ENCODE peak calls at places on chromosomes 3 and 15, in five cellular contexts. A is breast epithelium, I is IMR-90, M is tibial artery, K is aorta. V is an unnamed sample.

GRCh38 chr3:66196633-66197032 is 24.2 kb upstream of the SLC25A26 start:
- DNase-seq in K (no peak), A (no peak), I (peak; percentile 10), M (no peak), V (no peak)

GRCh38 chr3:182793663-182794454 is 555 bp downstream of the ATP11B start:
- DNase-seq in M (peak; percentile 22), A (no peak), I (peak; percentile 37), K (peak; percentile 84), V (peak; percentile 19)

GRCh38 chr15:54917312-54917711 is 279.4 kb downstream of the RSL24D1 start:
- DNase-seq in I (no peak), A (no peak), M (no peak), K (no peak), V (no peak)

GRCh38 chr3:126129408-126129891 is 45.5 kb upstream of the SLC41A3 start:
- DNase-seq in K (peak; percentile 75), I (peak; percentile 9), A (peak; percentile 73), M (peak; percentile 26), V (peak; percentile 8)

GRCh38 chr3:14550181-14550580 is 10.0 kb upstream of the GRIP2 start:
- DNase-seq in K (peak; percentile 37), A (no peak), M (no peak), I (no peak), V (no peak)

GRCh38 chr3:187136347-187136746 is 2.9 kb downstream of the RPL39L start:
- DNase-seq in M (no peak), K (no peak), I (no peak), A (no peak), V (no peak)

GRCh38 chr15:66131831-66132230 is 121.7 kb downstream of the MEGF11 start:
- DNase-seq in M (no peak), A (no peak), K (no peak), I (no peak), V (no peak)

GRCh38 chr3:30141178-30141581 is 465.2 kb upstream of the TGFBR2 start:
- DNase-seq in M (no peak), I (no peak), A (no peak), K (no peak), V (no peak)

GRCh38 chr15:58632789-58633188 is 116.7 kb downstream of the ADAM10 start:
- DNase-seq in A (no peak), K (no peak), M (no peak), I (peak; percentile 46), V (no peak)

GRCh38 chr3:12722205-12722604 is 36.9 kb downstream of the TMEM40 start:
- DNase-seq in K (no peak), A (no peak), M (no peak), I (no peak), V (no peak)

GRCh38 chr15:37034835-37035234 is 65.5 kb downstream of the MEIS2 start:
- DNase-seq in M (no peak), I (no peak), K (no peak), A (no peak), V (no peak)

GRCh38 chr15:31811641-31812040 is 218.7 kb upstream of the CHRNA7 start:
- DNase-seq in K (no peak), I (no peak), A (no peak), M (no peak), V (no peak)

GRCh38 chr3:17258823-17259436 is 374.2 kb downstream of the PLCL2 start:
- DNase-seq in K (no peak), M (no peak), I (peak; percentile 39), A (no peak), V (no peak)

GRCh38 chr3:127666684-127667083 is 6.1 kb upstream of the ABTB1 start:
- DNase-seq in K (peak; percentile 41), A (no peak), I (no peak), M (no peak), V (no peak)

GRCh38 chr3:155495387-155495786 is 201.9 kb upstream of the STRIT1 start:
- DNase-seq in K (no peak), M (no peak), I (peak; percentile 0), A (no peak), V (no peak)

GRCh38 chr3:98982336-98982735 is 80.8 kb upstream of the DCBLD2 start:
- DNase-seq in K (no peak), M (no peak), I (peak; percentile 36), A (no peak), V (no peak)

GRCh38 chr3:56467108-56467507 is 1.2 kb downstream of the ERC2 start:
- DNase-seq in I (peak; percentile 43), A (peak; percentile 76), M (no peak), K (no peak), V (no peak)

GRCh38 chr3:101077361-101078011 is 84.3 kb upstream of the ABI3BP start:
- DNase-seq in I (peak; percentile 58), A (no peak), K (no peak), M (no peak), V (no peak)

GRCh38 chr3:160486459-160486869 is 36.9 kb upstream of the TRIM59 start:
- DNase-seq in K (no peak), A (no peak), I (peak; percentile 71), M (no peak), V (no peak)

GRCh38 chr15:99464137-99464536 is 101.6 kb upstream of the MEF2A start:
- DNase-seq in I (no peak), M (no peak), A (no peak), K (no peak), V (no peak)
- H3K9me3 ChIP-seq in I (no peaks in the 10 kb centered on the region), M (no peaks in the 10 kb centered on the region), A (peaks cover 8% of the 10 kb centered on the region), K (no peaks in the 10 kb centered on the region), V (no peaks in the 10 kb centered on the region)

GRCh38 chr3:123521179-123521969 is 63.5 kb downstream of the HACD2 start:
- DNase-seq in K (no peak), M (no peak), A (no peak), I (peak; percentile 54), V (no peak)
- H3K9me3 ChIP-seq in K (no peaks in the 10 kb centered on the region), M (no peaks in the 10 kb centered on the region), A (no peaks in the 10 kb centered on the region), I (no peaks in the 10 kb centered on the region), V (no peaks in the 10 kb centered on the region)

DNA sequence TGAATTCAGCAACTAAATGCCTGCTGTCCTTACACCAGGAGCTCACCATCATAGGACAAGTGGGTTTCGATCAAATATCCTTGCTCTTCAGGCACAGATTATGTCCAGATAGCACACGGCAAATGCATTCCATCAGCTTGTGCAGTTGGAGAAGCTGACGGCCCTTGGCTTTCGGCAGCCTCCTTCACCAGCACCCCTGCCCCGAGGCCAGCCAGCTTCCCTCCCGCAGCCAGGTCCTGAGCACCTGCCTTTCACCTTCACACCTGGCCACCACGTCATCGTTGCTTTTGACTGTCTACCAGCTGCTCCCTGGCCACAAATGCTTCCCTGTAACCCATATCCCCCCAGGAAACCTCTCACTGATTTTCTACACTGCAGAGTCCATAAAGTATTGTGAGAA is 355.5 kb downstream of the OCA2 start:
- DNase-seq in I (no peak), K (no peak), M (no peak), A (no peak), V (no peak)
- H3K9me3 ChIP-seq in I (peaks cover 39% of the 10 kb centered on the region), K (no peaks in the 10 kb centered on the region), M (no peaks in the 10 kb centered on the region), A (no peaks in the 10 kb centered on the region), V (no peaks in the 10 kb centered on the region)

GRCh38 chr3:62686916-62687315 is 188.3 kb downstream of the CADPS start:
- DNase-seq in M (no peak), K (no peak), A (no peak), I (no peak), V (no peak)

GRCh38 chr3:62688812-62689211 is 186.4 kb downstream of the CADPS start:
- DNase-seq in I (no peak), M (no peak), K (no peak), A (no peak), V (no peak)

GRCh38 chr3:62682826-62683225 is 192.4 kb downstream of the CADPS start:
- DNase-seq in M (no peak), I (no peak), K (no peak), A (no peak), V (no peak)

GRCh38 chr3:62686486-62686885 is 188.7 kb downstream of the CADPS start:
- DNase-seq in M (no peak), A (no peak), K (no peak), I (no peak), V (no peak)

GRCh38 chr3:62688050-62688449 is 187.2 kb downstream of the CADPS start:
- DNase-seq in M (no peak), A (no peak), K (no peak), I (no peak), V (no peak)
- H3K9me3 ChIP-seq in M (no peaks in the 10 kb centered on the region), A (no peaks in the 10 kb centered on the region), K (peaks cover 1% of the 10 kb centered on the region), I (no peaks in the 10 kb centered on the region), V (no peaks in the 10 kb centered on the region)